ENCODE peak calls at places on chromosomes 5 and 9, in eight cellular contexts. B is GM23338, H is HCT116, D is PC-3, Q is MM.1S, A is SK-N-SH, T is OCI-LY7, N is PC-9. G is an unnamed sample. For H3K9me2 and H3K4me1, the result is how much of the 10 kb centered on the place peaks cover.

GRCh38 chr5:65811895-65812294 is 89.9 kb downstream of the NLN start:
- DNase-seq in H (peak), B (no peak), A (no peak), D (peak), N (peak), Q (no peak), T (no peak), G (peak)

GRCh38 chr9:121353246-121353975 is 16.6 kb downstream of the STOM start:
- DNase-seq in H (no peak), D (no peak), Q (no peak), T (no peak), A (no peak), B (no peak), N (no peak), G (no peak)

GRCh38 chr5:96050273-96050880 is 88.7 kb upstream of the ELL2 start:
- DNase-seq in A (no peak), D (no peak), T (no peak), N (no peak), H (no peak), Q (no peak), B (no peak), G (no peak)

GRCh38 chr9:134606951-134607733 is 34.5 kb upstream of the COL5A1 start:
- DNase-seq in T (peak), D (no peak), N (no peak), H (peak), Q (no peak), A (peak), B (peak), G (no peak)

GRCh38 chr5:125492977-125493376 is 746.5 kb upstream of the ZNF608 start:
- DNase-seq in N (no peak), A (no peak), B (no peak), Q (no peak), D (no peak), T (no peak), H (no peak), G (no peak)

GRCh38 chr5:113128082-113128481 is 151.5 kb downstream of the DCP2 start:
- DNase-seq in Q (no peak), A (no peak), D (no peak), T (no peak), B (no peak), N (no peak), H (no peak), G (no peak)

GRCh38 chr9:108041551-108041950 is 552.0 kb upstream of the KLF4 start:
- DNase-seq in Q (no peak), N (peak), D (peak), T (no peak), B (no peak), A (no peak), H (no peak), G (no peak)

GRCh38 chr5:91126448-91126847 is 256.7 kb downstream of the ARRDC3 start:
- DNase-seq in Q (no peak), H (no peak), T (no peak), N (no peak), A (no peak), D (peak), B (no peak), G (peak)

GRCh38 chr9:80646211-80646610 is 1043.1 kb downstream of the TLE1 start:
- DNase-seq in H (no peak), A (no peak), D (no peak), N (no peak), B (no peak), Q (no peak), T (no peak), G (no peak)

GRCh38 chr5:14917719-14918118 is 46.1 kb upstream of the ANKH start:
- DNase-seq in T (no peak), B (no peak), H (no peak), Q (no peak), A (peak), N (peak), D (peak), G (no peak)

GRCh38 chr5:464446-464842 is 21.5 kb downstream of the EXOC3 start:
- DNase-seq in N (no peak), D (no peak), T (no peak), Q (no peak), B (no peak), H (no peak), A (no peak), G (no peak)

GRCh38 chr5:103259705-103260355 is 1.3 kb downstream of the MACIR start:
- DNase-seq in B (peak), Q (peak), N (peak), H (no peak), A (no peak), D (peak), T (no peak), G (no peak)

GRCh38 chr5:133220851-133221674 is 169.2 kb downstream of the HSPA4 start:
- DNase-seq in T (no peak), H (no peak), B (no peak), Q (no peak), N (no peak), D (no peak), A (no peak), G (no peak)

GRCh38 chr9:129141066-129142041 is 30.1 kb downstream of the PTPA start:
- DNase-seq in B (no peak), A (no peak), D (no peak), H (no peak), Q (no peak), N (no peak), T (peak), G (peak)

GRCh38 chr5:8908055-8908683 is 637.7 kb downstream of the SEMA5A start:
- DNase-seq in B (peak), A (peak), T (peak), H (no peak), N (no peak), D (peak), Q (peak), G (peak)

GRCh38 chr5:91079037-91079436 is 304.1 kb downstream of the ARRDC3 start:
- DNase-seq in A (no peak), N (no peak), B (no peak), Q (no peak), D (peak), T (no peak), H (no peak), G (no peak)

GRCh38 chr5:176183321-176184074 is 54.7 kb upstream of the SIMC1 start:
- DNase-seq in H (no peak), N (no peak), Q (no peak), T (no peak), A (no peak), D (no peak), B (no peak), G (no peak)

GRCh38 chr9:23611874-23612273 is 214.2 kb downstream of the ELAVL2 start:
- DNase-seq in H (no peak), N (no peak), Q (no peak), B (no peak), D (no peak), T (no peak), A (no peak), G (no peak)

GRCh38 chr5:39906146-39906545 is 481.4 kb upstream of the DAB2 start:
- DNase-seq in N (no peak), H (no peak), B (no peak), T (no peak), D (peak), Q (peak), A (no peak), G (no peak)

GRCh38 chr9:118595719-118596305 is 773.4 kb downstream of the BRINP1 start:
- DNase-seq in A (peak), H (no peak), D (peak), T (peak), B (peak), Q (no peak), N (no peak), G (peak)

GRCh38 chr5:175724314-175724713 is 66.4 kb downstream of the HRH2 start:
- DNase-seq in Q (no peak), A (no peak), N (no peak), D (no peak), T (no peak), H (no peak), B (no peak), G (no peak)

GRCh38 chr9:106149956-106150355 is 455.6 kb downstream of the TMEM38B start:
- DNase-seq in T (no peak), H (no peak), A (no peak), N (no peak), B (no peak), D (no peak), Q (no peak), G (no peak)

GRCh38 chr5:111932207-111932606 is 175.2 kb upstream of the NREP start:
- DNase-seq in A (no peak), B (no peak), H (no peak), T (no peak), Q (no peak), D (no peak), N (no peak), G (no peak)

GRCh38 chr5:57857696-57858095 is 375.1 kb upstream of the ACTBL2 start:
- DNase-seq in N (no peak), H (no peak), Q (no peak), D (no peak), A (no peak), B (no peak), T (no peak), G (no peak)

GRCh38 chr5:14168139-14168792 is 25.1 kb downstream of the TRIO start:
- DNase-seq in A (no peak), N (peak), B (no peak), Q (no peak), D (peak), T (peak), H (no peak), G (no peak)

GRCh38 chr5:177575488-177575887 is 16.5 kb upstream of the TMED9 start:
- DNase-seq in A (no peak), Q (no peak), T (no peak), D (no peak), N (no peak), B (no peak), H (no peak), G (no peak)

GRCh38 chr5:177578331-177578730 is 13.7 kb upstream of the TMED9 start:
- DNase-seq in B (no peak), T (no peak), D (no peak), N (no peak), H (no peak), A (no peak), Q (no peak), G (no peak)

GRCh38 chr5:177576169-177576568 is 15.8 kb upstream of the TMED9 start:
- DNase-seq in A (no peak), B (no peak), D (peak), Q (no peak), N (no peak), T (no peak), H (no peak), G (no peak)
- H3K9me2 ChIP-seq in A (under half), B (under half), D (under half), Q (under half), N (under half), T (under half), H (under half), G (under half)

GRCh38 chr9:97640290-97640689 is 6.7 kb downstream of the NCBP1 start:
- DNase-seq in D (no peak), B (no peak), Q (no peak), T (no peak), N (no peak), H (no peak), A (no peak), G (peak)

GRCh38 chr9:97633859-97634485 is 351 bp downstream of the NCBP1 start:
- DNase-seq in A (no peak), N (no peak), D (peak), B (peak), Q (peak), T (peak), H (no peak), G (no peak)

GRCh38 chr9:97636903-97637302 is 3.3 kb downstream of the NCBP1 start:
- DNase-seq in T (no peak), H (no peak), N (no peak), A (no peak), D (no peak), Q (no peak), B (no peak), G (no peak)

GRCh38 chr9:97635026-97635425 is 1.4 kb downstream of the NCBP1 start:
- DNase-seq in Q (no peak), H (no peak), D (peak), T (no peak), B (no peak), N (no peak), A (no peak), G (no peak)

DNA sequence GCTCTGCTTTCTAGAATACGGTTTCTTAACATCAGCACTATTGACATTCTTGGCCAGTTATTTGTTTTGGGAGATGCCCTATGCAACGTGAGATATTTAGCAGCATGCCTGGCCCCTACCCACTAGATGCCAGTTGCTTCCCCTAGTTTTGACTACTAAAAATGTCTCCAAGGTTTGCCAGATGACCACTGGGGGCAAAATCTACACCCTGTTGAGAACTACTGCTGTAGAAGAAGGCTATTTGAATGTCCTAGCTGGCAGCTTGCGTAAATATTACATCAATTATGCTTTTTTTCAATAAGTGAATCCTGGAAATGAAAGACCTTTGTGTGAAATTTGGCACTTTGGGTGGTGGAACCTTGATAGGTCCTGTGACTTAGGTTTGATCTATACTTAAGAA is 5.0 kb downstream of the NCBP1 start:
- DNase-seq in A (no peak), N (no peak), Q (no peak), H (no peak), T (peak), D (peak), B (peak), G (no peak)
- TF ChIP-seq CTCF in A (peak), N (no peak), Q (peak), H (no peak), T (peak), D (peak), B (no peak), G (no peak)

DNA sequence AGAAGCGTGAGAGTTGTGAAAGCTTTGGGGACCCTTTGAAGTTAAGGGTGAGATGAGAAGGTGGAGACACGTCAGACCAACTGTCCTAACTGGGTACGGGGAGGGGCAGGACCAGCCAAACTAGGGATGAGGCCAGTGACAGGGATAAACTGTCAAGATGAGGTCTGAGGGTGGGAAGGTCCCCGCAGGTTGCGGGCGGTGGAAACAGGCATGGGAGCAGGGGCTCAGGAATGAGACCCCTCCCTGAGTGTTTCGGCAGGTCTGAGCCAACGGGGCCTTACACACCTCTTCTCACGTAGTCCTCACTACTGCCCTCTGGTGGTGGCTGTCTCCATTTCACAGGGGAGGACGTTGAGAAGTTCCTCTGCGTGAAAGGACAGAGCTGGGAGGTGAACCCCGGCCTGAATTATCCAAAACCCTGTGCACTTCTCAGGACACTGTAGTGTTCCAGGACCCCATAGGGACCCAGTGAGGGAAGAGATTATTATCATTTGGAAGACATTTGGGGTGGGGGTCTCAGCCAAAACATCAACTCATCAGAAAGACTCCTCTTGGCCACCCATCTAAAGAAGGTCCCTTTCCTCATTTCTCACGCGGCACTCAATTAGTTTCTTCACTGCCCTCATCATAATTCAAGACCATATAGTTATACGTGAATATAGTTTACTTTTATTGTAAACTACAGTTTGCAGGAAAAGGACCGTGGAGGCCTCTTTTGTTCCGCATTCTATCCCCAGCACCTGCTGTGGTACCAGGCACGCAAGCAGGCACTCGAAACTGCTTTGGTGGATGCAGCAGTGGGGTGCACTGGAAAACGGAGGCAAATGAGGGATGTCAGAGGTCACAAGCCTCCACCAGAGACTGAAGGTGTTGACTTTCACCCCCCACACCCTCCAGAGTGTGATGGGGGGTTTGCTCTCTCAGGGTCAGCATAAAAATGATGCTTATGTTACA is 21.7 kb upstream of the NANS start:
- DNase-seq in B (peak), T (peak), A (peak), D (peak), N (no peak), H (peak), Q (peak), G (peak)
- H3K4me1 ChIP-seq in B (under half), T (under half), A (under half), D (under half), N (under half), H (under half), Q (under half), G (under half)

GRCh38 chr9:85466834-85467233 is 274.9 kb downstream of the AGTPBP1 start:
- DNase-seq in H (no peak), Q (no peak), A (no peak), T (no peak), B (peak), N (no peak), D (no peak), G (no peak)
- H3K9me2 ChIP-seq in H (under half), Q (under half), A (under half), T (under half), B (under half), N (under half), D (under half), G (under half)

GRCh38 chr5:31664566-31664965 is 25.6 kb downstream of the PDZD2 start:
- DNase-seq in T (peak), H (peak), Q (peak), A (peak), D (peak), B (peak), N (no peak), G (no peak)
- TF ChIP-seq CTCF in T (peak), H (peak), Q (peak), A (no peak), D (peak), B (peak), N (peak), G (no peak)

DNA sequence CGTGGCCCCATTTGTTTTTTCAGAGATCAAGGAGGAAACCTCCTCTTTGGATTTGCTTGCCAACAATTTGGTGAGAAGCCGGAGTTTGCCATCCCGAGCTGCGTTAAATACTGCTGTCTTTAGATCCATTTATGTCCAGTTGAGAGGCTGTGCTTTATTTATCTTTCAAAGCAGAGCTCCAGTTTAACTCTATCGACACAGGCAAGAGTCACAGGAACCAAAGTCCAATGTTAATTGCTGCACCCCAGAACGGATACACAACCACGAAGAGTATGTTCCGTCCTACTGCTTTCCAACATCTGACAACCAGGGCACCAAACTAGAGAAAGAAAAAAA is 1.2 kb downstream of the FEM1C start:
- DNase-seq in Q (peak), N (no peak), B (no peak), A (no peak), H (no peak), D (no peak), T (no peak), G (peak)
- H3K4me1 ChIP-seq in Q (under half), N (under half), B (under half), A (under half), H (under half), D (under half), T (under half), G (under half)

GRCh38 chr5:180233729-180234128 is 24.7 kb upstream of the RASGEF1C start:
- DNase-seq in B (no peak), N (no peak), Q (no peak), T (no peak), A (no peak), D (no peak), H (no peak), G (peak)
- H3K9me2 ChIP-seq in B (under half), N (under half), Q (under half), T (under half), A (under half), D (under half), H (under half), G (under half)

G was measured in hepatocyte.